ENCODE peak calls at places on chromosomes 13 and 19, in nine cellular contexts. H is progenitor cell of endocrine pancreas, K is EH, S is hepatocyte, U is endothelial cell, A is activated T-cell treated with anti-CD3 and anti-CD28 coated beads for 48 hours, I is lung, F is non-pigmented ciliary epithelial cell, O is astrocyte of the spinal cord. G is an unnamed sample.
A peak's percentile ranks its signal among the peaks of the same experiment; 100 is the strongest.

GRCh38 chr13:52446265-52446664 is 4.2 kb downstream of the VPS36 start:
- DNase-seq in O (no peak), S (no peak), F (no peak), U (no peak), K (no peak), A (no peak), H (no peak), I (no peak), G (peak; percentile 36)

GRCh38 chr19:35905178-35905727 is 2.8 kb downstream of the TYROBP start:
- DNase-seq in H (no peak), A (no peak), S (no peak), I (no peak), U (no peak), K (peak; percentile 41), O (no peak), F (no peak), G (no peak)

GRCh38 chr19:17234911-17235617 is 9.0 kb downstream of the OCEL1 start:
- DNase-seq in U (peak; percentile 42), F (no peak), S (no peak), A (peak; percentile 64), O (no peak), K (peak; percentile 67), H (no peak), I (no peak), G (peak; percentile 47)

GRCh38 chr19:798415-799075 is 1.3 kb downstream of the PTBP1 start:
- DNase-seq in F (no peak), H (no peak), A (no peak), K (no peak), I (no peak), U (no peak), O (no peak), S (peak; percentile 71), G (no peak)

GRCh38 chr13:91346848-91347211 is 657 bp upstream of the MIR17HG start:
- DNase-seq in A (peak; percentile 41), F (no peak), U (peak; percentile 22), I (no peak), K (no peak), O (peak; percentile 32), S (peak; percentile 27), H (peak; percentile 11), G (no peak)

GRCh38 chr13:21663197-21663596 is 7.7 kb upstream of the FGF9 start:
- DNase-seq in F (no peak), S (peak; percentile 43), K (no peak), I (no peak), A (no peak), U (no peak), O (no peak), H (no peak), G (no peak)

GRCh38 chr19:16088985-16089846 is 12.9 kb downstream of the TPM4 start:
- DNase-seq in O (no peak), H (no peak), K (peak; percentile 20), I (no peak), F (no peak), A (no peak), S (no peak), U (no peak), G (no peak)

GRCh38 chr13:50400035-50400726 is 384.9 kb downstream of the KCNRG start:
- DNase-seq in F (no peak), A (no peak), K (peak; percentile 56), H (no peak), O (no peak), I (no peak), S (no peak), U (no peak), G (no peak)

GRCh38 chr13:75480691-75481175 is 1.2 kb downstream of the TBC1D4 start:
- DNase-seq in K (peak; percentile 37), O (peak; percentile 58), H (peak; percentile 47), S (peak; percentile 60), A (peak; percentile 11), U (peak; percentile 36), F (no peak), I (peak; percentile 77), G (peak; percentile 40)

GRCh38 chr13:99704390-99704789 is 203.1 kb downstream of the TM9SF2 start:
- DNase-seq in S (no peak), H (no peak), U (no peak), O (no peak), K (no peak), A (no peak), I (no peak), F (no peak), G (no peak)

GRCh38 chr19:10113964-10114650 is 2.6 kb downstream of the P2RY11 start:
- DNase-seq in S (no peak), O (no peak), A (no peak), K (no peak), F (no peak), H (no peak), U (no peak), I (no peak), G (no peak)

GRCh38 chr13:37791699-37792098 is 77.9 kb downstream of the TRPC4 start:
- DNase-seq in O (no peak), U (no peak), F (no peak), H (no peak), I (no peak), A (no peak), S (no peak), K (peak; percentile 54), G (no peak)

GRCh38 chr13:21979156-21979819 is 308.4 kb downstream of the FGF9 start:
- DNase-seq in A (no peak), K (no peak), H (no peak), S (no peak), F (no peak), O (no peak), I (no peak), U (no peak), G (no peak)

GRCh38 chr13:24271611-24272451 is 37.5 kb upstream of the C1QTNF9 start:
- DNase-seq in A (peak; percentile 39), U (no peak), F (peak; percentile 18), I (peak; percentile 69), H (no peak), S (peak; percentile 44), K (peak; percentile 80), O (peak; percentile 84), G (peak; percentile 91)

GRCh38 chr19:3516675-3517207 is 10.6 kb downstream of the FZR1 start:
- DNase-seq in A (no peak), S (no peak), U (no peak), H (no peak), I (no peak), O (no peak), F (no peak), K (no peak), G (no peak)

GRCh38 chr19:876780-877314 is 16.1 kb downstream of the MED16 start:
- DNase-seq in S (no peak), K (no peak), A (no peak), I (no peak), U (no peak), O (no peak), F (no peak), H (no peak), G (no peak)

GRCh38 chr19:44943801-44944249 is 1.8 kb downstream of the APOC4 start:
- DNase-seq in F (no peak), O (no peak), S (no peak), I (peak; percentile 62), K (no peak), H (no peak), U (no peak), A (no peak), G (no peak)

GRCh38 chr13:85864963-85865530 is 65.8 kb upstream of the SLITRK6 start:
- DNase-seq in H (no peak), F (no peak), U (peak; percentile 54), I (no peak), A (no peak), S (peak; percentile 34), K (no peak), O (peak; percentile 37), G (no peak)

GRCh38 chr19:6663236-6664187 is 6.4 kb downstream of the TNFSF14 start:
- DNase-seq in F (no peak), I (no peak), H (no peak), K (no peak), O (no peak), U (no peak), S (no peak), A (no peak), G (peak; percentile 40)

GRCh38 chr19:30448386-30449130 is 76.4 kb downstream of the ZNF536 start:
- DNase-seq in U (no peak), A (no peak), F (no peak), S (no peak), I (no peak), K (no peak), H (no peak), O (no peak), G (no peak)

GRCh38 chr19:1177322-1178114 is 3.5 kb upstream of the SBNO2 start:
- DNase-seq in S (peak; percentile 10), I (no peak), K (peak; percentile 99), O (peak; percentile 93), A (no peak), H (no peak), U (no peak), F (peak; percentile 88), G (peak; percentile 89)

GRCh38 chr19:33100894-33101644 is 20.1 kb downstream of the GPATCH1 start:
- DNase-seq in O (no peak), F (no peak), U (no peak), S (peak; percentile 79), I (no peak), K (no peak), A (no peak), H (no peak), G (peak; percentile 16)

GRCh38 chr19:12695997-12696365 is 450 bp downstream of the FBXW9 start:
- DNase-seq in O (no peak), H (no peak), U (no peak), K (no peak), A (no peak), S (no peak), I (no peak), F (no peak), G (no peak)

GRCh38 chr19:40150170-40150569 is 41.1 kb upstream of the MAP3K10 start:
- DNase-seq in O (no peak), I (no peak), K (peak; percentile 38), H (no peak), U (no peak), A (no peak), S (no peak), F (no peak), G (peak; percentile 35)

GRCh38 chr13:51245583-51245982 is 23.4 kb downstream of the FAM124A start:
- DNase-seq in S (no peak), I (no peak), O (no peak), H (no peak), U (no peak), F (no peak), A (no peak), K (no peak), G (no peak)

GRCh38 chr13:40247845-40248244 is 418.6 kb downstream of the FOXO1 start:
- DNase-seq in H (no peak), A (no peak), S (no peak), U (no peak), I (no peak), F (no peak), O (no peak), K (no peak), G (peak; percentile 86)

GRCh38 chr13:30443957-30444404 is 21.7 kb downstream of the UBE2L5 start:
- DNase-seq in H (no peak), O (no peak), S (no peak), F (no peak), U (no peak), A (no peak), K (no peak), I (no peak), G (no peak)

GRCh38 chr19:29530549-29531457 is 5.0 kb downstream of the VSTM2B start:
- DNase-seq in U (no peak), A (no peak), O (no peak), S (no peak), H (no peak), F (no peak), I (no peak), K (no peak), G (no peak)

GRCh38 chr19:40686882-40687524 is 3.4 kb downstream of the NUMBL start:
- DNase-seq in F (no peak), O (no peak), S (no peak), U (no peak), I (no peak), K (no peak), A (no peak), H (no peak), G (no peak)

GRCh38 chr19:51274371-51274770 is 23.5 kb downstream of the SIGLECL1 start:
- DNase-seq in K (no peak), F (no peak), H (no peak), I (no peak), A (no peak), S (no peak), O (no peak), U (no peak), G (no peak)

GRCh38 chr13:24243311-24243710 is 66.1 kb upstream of the C1QTNF9 start:
- DNase-seq in I (no peak), O (no peak), F (no peak), K (no peak), H (no peak), U (no peak), S (no peak), A (no peak), G (no peak)

G was measured in amniotic epithelial cell.